ENCODE peak calls at places on chromosome 11, in four cellular contexts. One of them, this sample, is unnamed.
A peak's percentile ranks its signal among the peaks of the same experiment; 100 is the strongest.

GRCh38 chr11:131495417-131495816 is 125.0 kb downstream of the NTM start:
- DNase-seq in stomach: peak; percentile 84
- DNase-seq in fibroblast of mammary gland: no peak
- DNase-seq in heart left ventricle: peak; percentile 58
- DNase-seq in this sample: peak; percentile 49

GRCh38 chr11:121437686-121438078 is 14.4 kb upstream of the SORL1 start:
- DNase-seq in fibroblast of mammary gland: no peak
- DNase-seq in heart left ventricle: no peak
- DNase-seq in stomach: no peak
- DNase-seq in this sample: no peak

GRCh38 chr11:36453678-36454077 is 56.4 kb downstream of the TRAF6 start:
- DNase-seq in stomach: no peak
- DNase-seq in heart left ventricle: no peak
- DNase-seq in fibroblast of mammary gland: peak; percentile 34
- DNase-seq in this sample: no peak

GRCh38 chr11:74366576-74366975 is 31.7 kb downstream of the PGM2L1 start:
- DNase-seq in heart left ventricle: no peak
- DNase-seq in stomach: no peak
- DNase-seq in fibroblast of mammary gland: peak; percentile 4
- DNase-seq in this sample: no peak

GRCh38 chr11:64874841-64875240 is 3.6 kb downstream of the EHD1 start:
- DNase-seq in heart left ventricle: no peak
- DNase-seq in fibroblast of mammary gland: no peak
- DNase-seq in stomach: no peak
- DNase-seq in this sample: no peak

GRCh38 chr11:5441414-5441813 is at the start of gene OR51I1:
- DNase-seq in heart left ventricle: no peak
- DNase-seq in fibroblast of mammary gland: no peak
- DNase-seq in stomach: no peak
- DNase-seq in this sample: no peak

GRCh38 chr11:82038151-82038550 is 695.5 kb downstream of the FAM181B start:
- DNase-seq in fibroblast of mammary gland: no peak
- DNase-seq in heart left ventricle: no peak
- DNase-seq in stomach: no peak
- DNase-seq in this sample: no peak

GRCh38 chr11:46347637-46348311 is 511 bp downstream of the DGKZ start:
- DNase-seq in heart left ventricle: peak; percentile 51
- DNase-seq in fibroblast of mammary gland: no peak
- DNase-seq in stomach: no peak
- DNase-seq in this sample: peak; percentile 90

GRCh38 chr11:6438979-6439571 is 1.7 kb downstream of the HPX start:
- DNase-seq in heart left ventricle: peak; percentile 36
- DNase-seq in stomach: peak; percentile 68
- DNase-seq in fibroblast of mammary gland: peak; percentile 69
- DNase-seq in this sample: peak; percentile 51

GRCh38 chr11:46643986-46644385 is 26.6 kb downstream of the ATG13 start:
- DNase-seq in stomach: no peak
- DNase-seq in heart left ventricle: no peak
- DNase-seq in fibroblast of mammary gland: no peak
- DNase-seq in this sample: no peak

GRCh38 chr11:69587454-69588081 is 53.4 kb upstream of the CCND1 start:
- DNase-seq in fibroblast of mammary gland: peak; percentile 88
- DNase-seq in stomach: no peak
- DNase-seq in heart left ventricle: no peak
- DNase-seq in this sample: no peak

GRCh38 chr11:64156235-64157011 is 9.5 kb downstream of the MACROD1 start:
- DNase-seq in heart left ventricle: peak; percentile 75
- DNase-seq in stomach: no peak
- DNase-seq in fibroblast of mammary gland: no peak
- DNase-seq in this sample: no peak

GRCh38 chr11:130647371-130647770 is 198.9 kb downstream of the ADAMTS15 start:
- DNase-seq in fibroblast of mammary gland: no peak
- DNase-seq in heart left ventricle: no peak
- DNase-seq in stomach: no peak
- DNase-seq in this sample: no peak

GRCh38 chr11:1153105-1153950 is 4.4 kb upstream of the MUC5AC start:
- DNase-seq in heart left ventricle: no peak
- DNase-seq in fibroblast of mammary gland: no peak
- DNase-seq in stomach: no peak
- DNase-seq in this sample: peak; percentile 58

GRCh38 chr11:126328444-126328843 is 24.6 kb downstream of the DCPS start:
- DNase-seq in stomach: no peak
- DNase-seq in heart left ventricle: peak; percentile 18
- DNase-seq in fibroblast of mammary gland: no peak
- DNase-seq in this sample: no peak

GRCh38 chr11:37072538-37072937 is 474.5 kb upstream of the RAG2 start:
- DNase-seq in fibroblast of mammary gland: no peak
- DNase-seq in heart left ventricle: no peak
- DNase-seq in stomach: no peak
- DNase-seq in this sample: no peak

GRCh38 chr11:1134848-1135445 is 22.8 kb upstream of the MUC5AC start:
- DNase-seq in stomach: no peak
- DNase-seq in heart left ventricle: no peak
- DNase-seq in fibroblast of mammary gland: no peak
- DNase-seq in this sample: no peak

GRCh38 chr11:4903484-4903883 is at the start of gene OR51A7:
- DNase-seq in heart left ventricle: no peak
- DNase-seq in fibroblast of mammary gland: no peak
- DNase-seq in stomach: no peak
- DNase-seq in this sample: no peak

GRCh38 chr11:57277845-57278720 is 41.0 kb upstream of the APLNR start:
- DNase-seq in heart left ventricle: peak; percentile 80
- DNase-seq in fibroblast of mammary gland: peak; percentile 70
- DNase-seq in stomach: peak; percentile 70
- DNase-seq in this sample: peak; percentile 59

GRCh38 chr11:116162086-116162485 is 610.7 kb downstream of the BUD13 start:
- DNase-seq in fibroblast of mammary gland: no peak
- DNase-seq in stomach: no peak
- DNase-seq in heart left ventricle: no peak
- DNase-seq in this sample: no peak

GRCh38 chr11:71930556-71931244 is 1.9 kb downstream of the RNF121 start:
- DNase-seq in fibroblast of mammary gland: no peak
- DNase-seq in heart left ventricle: no peak
- DNase-seq in stomach: no peak
- DNase-seq in this sample: no peak

GRCh38 chr11:102230911-102231310 is 86.4 kb upstream of the BIRC3 start:
- DNase-seq in heart left ventricle: no peak
- DNase-seq in stomach: no peak
- DNase-seq in fibroblast of mammary gland: no peak
- DNase-seq in this sample: no peak

GRCh38 chr11:102330226-102330625 is 12.9 kb downstream of the BIRC3 start:
- DNase-seq in heart left ventricle: no peak
- DNase-seq in fibroblast of mammary gland: no peak
- DNase-seq in stomach: no peak
- DNase-seq in this sample: no peak

DNA sequence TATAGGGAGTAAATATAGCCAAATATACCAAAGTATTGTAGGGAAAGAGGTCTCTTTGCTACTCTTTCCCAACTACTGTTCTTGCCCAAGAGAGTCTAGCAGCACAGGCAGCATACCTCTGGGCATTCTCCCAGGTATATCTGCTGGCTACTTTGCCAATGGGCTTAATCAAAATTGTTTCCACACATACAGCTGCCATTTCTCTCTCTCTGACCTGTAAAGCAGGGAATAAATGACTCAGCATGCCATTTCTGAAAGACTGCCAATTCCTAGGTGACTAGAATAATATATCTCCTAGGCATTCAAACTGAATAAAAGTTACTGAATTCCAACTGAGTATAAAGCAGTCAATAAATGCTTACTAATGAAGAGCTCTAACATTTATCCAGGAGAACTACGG is 44.6 kb downstream of the RDX start:
- DNase-seq in stomach: peak; percentile 49
- DNase-seq in heart left ventricle: peak; percentile 52
- DNase-seq in fibroblast of mammary gland: peak; percentile 72
- DNase-seq in this sample: no peak
- H3K4me3 ChIP-seq in stomach: no peak overlapping the region
- H3K4me3 ChIP-seq in heart left ventricle: no peak overlapping the region
- H3K4me3 ChIP-seq in fibroblast of mammary gland: no peak overlapping the region
- H3K4me3 ChIP-seq in this sample: no peak overlapping the region

DNA sequence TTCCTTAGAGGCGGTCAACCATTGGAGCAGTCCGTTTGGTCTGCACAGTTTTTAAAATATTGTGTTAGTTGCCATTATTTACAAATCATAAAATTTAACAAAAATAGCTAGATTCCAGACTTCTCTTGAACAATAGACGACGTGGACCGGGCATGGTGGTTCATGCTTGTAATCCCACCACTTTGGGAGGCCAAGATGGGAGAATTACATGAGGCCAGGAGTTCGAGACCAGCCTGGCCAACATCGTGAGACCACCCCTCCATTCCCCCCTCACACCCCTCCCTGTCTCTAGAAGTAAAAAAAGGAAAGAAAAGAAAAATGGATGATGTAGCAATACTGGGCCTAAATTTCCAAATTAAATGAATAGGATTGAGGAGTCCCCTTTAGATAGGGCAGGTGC is 965 bp downstream of the SLC37A2 start:
- DNase-seq in fibroblast of mammary gland: no peak
- DNase-seq in heart left ventricle: no peak
- DNase-seq in stomach: no peak
- DNase-seq in this sample: no peak
- H3K4me3 ChIP-seq in fibroblast of mammary gland: peak overlapping the region; percentile 66
- H3K4me3 ChIP-seq in heart left ventricle: peak overlapping the region; percentile 75
- H3K4me3 ChIP-seq in stomach: peak overlapping the region; percentile 66
- H3K4me3 ChIP-seq in this sample: no peak overlapping the region

GRCh38 chr11:62752994-62753735 is 795 bp downstream of the ZBTB3 start:
- DNase-seq in stomach: no peak
- DNase-seq in heart left ventricle: no peak
- DNase-seq in fibroblast of mammary gland: no peak
- DNase-seq in this sample: no peak

GRCh38 chr11:62752177-62752785 is 1.7 kb downstream of the ZBTB3 start:
- DNase-seq in fibroblast of mammary gland: no peak
- DNase-seq in stomach: no peak
- DNase-seq in heart left ventricle: no peak
- DNase-seq in this sample: no peak

GRCh38 chr11:62753736-62754603 is at the start of gene ZBTB3:
- DNase-seq in stomach: peak; percentile 97
- DNase-seq in heart left ventricle: peak; percentile 99
- DNase-seq in fibroblast of mammary gland: peak; percentile 99
- DNase-seq in this sample: peak; percentile 98

GRCh38 chr11:62757846-62758788 is 3.3 kb upstream of the POLR2G start:
- DNase-seq in fibroblast of mammary gland: no peak
- DNase-seq in heart left ventricle: no peak
- DNase-seq in stomach: no peak
- DNase-seq in this sample: no peak

DNA sequence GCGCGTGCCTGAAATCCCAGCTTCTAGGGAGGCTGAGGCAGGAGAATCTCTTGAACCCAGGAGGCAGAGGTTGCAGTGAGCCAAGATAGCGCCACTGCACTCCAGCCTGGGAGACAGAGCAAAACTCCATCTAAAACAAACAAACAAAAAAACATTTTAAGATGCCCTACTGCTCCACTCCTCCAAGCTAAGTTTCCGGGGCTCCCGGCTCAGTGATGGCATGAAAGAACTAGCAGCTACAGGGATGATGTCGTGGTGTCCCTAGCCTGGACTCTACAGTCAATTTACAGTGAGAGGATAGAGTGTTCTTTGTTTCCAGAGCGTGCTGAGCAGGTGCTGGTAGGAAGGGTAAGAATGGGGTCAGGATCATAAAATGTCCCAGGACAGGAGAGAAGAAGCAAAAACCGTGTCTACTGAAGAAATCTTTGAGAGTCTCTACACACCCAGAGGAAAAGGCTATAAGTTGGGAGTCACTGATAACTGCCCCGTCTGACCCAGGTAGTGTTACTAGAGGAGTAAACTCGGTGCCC is 1.2 kb upstream of the ZBTB3 start:
- DNase-seq in stomach: no peak
- DNase-seq in heart left ventricle: no peak
- DNase-seq in fibroblast of mammary gland: no peak
- DNase-seq in this sample: no peak
- H3K4me3 ChIP-seq in stomach: no peak overlapping the region
- H3K4me3 ChIP-seq in heart left ventricle: no peak overlapping the region
- H3K4me3 ChIP-seq in fibroblast of mammary gland: no peak overlapping the region
- H3K4me3 ChIP-seq in this sample: no peak overlapping the region

GRCh38 chr11:128520886-128521696 is 66.3 kb downstream of the ETS1 start:
- DNase-seq in heart left ventricle: no peak
- DNase-seq in stomach: no peak
- DNase-seq in fibroblast of mammary gland: peak; percentile 20
- DNase-seq in this sample: no peak
- H3K4me3 ChIP-seq in heart left ventricle: peak overlapping the region; percentile 81
- H3K4me3 ChIP-seq in stomach: peak overlapping the region; percentile 77
- H3K4me3 ChIP-seq in fibroblast of mammary gland: peak overlapping the region; percentile 92
- H3K4me3 ChIP-seq in this sample: peak overlapping the region; percentile 65

GRCh38 chr11:125128450-125128849 is 17.0 kb upstream of the TMEM218 start:
- DNase-seq in fibroblast of mammary gland: peak; percentile 68
- DNase-seq in stomach: no peak
- DNase-seq in heart left ventricle: no peak
- DNase-seq in this sample: no peak

GRCh38 chr11:125123947-125124633 is 12.7 kb upstream of the TMEM218 start:
- DNase-seq in fibroblast of mammary gland: peak; percentile 79
- DNase-seq in stomach: peak; percentile 74
- DNase-seq in heart left ventricle: peak; percentile 63
- DNase-seq in this sample: peak; percentile 43

GRCh38 chr11:125117429-125117828 is 6.0 kb upstream of the TMEM218 start:
- DNase-seq in stomach: no peak
- DNase-seq in heart left ventricle: no peak
- DNase-seq in fibroblast of mammary gland: no peak
- DNase-seq in this sample: no peak

GRCh38 chr11:125123194-125123946 is 11.9 kb upstream of the TMEM218 start:
- DNase-seq in fibroblast of mammary gland: peak; percentile 2
- DNase-seq in stomach: no peak
- DNase-seq in heart left ventricle: no peak
- DNase-seq in this sample: no peak
- H3K4me3 ChIP-seq in fibroblast of mammary gland: no peak overlapping the region
- H3K4me3 ChIP-seq in stomach: peak overlapping the region; percentile 33
- H3K4me3 ChIP-seq in heart left ventricle: no peak overlapping the region
- H3K4me3 ChIP-seq in this sample: no peak overlapping the region